ENCODE peak calls at places on chromosomes 6 and 20, in six cellular contexts. L is A549, Z is ovary, Q is hypothalamus, T is M059J, F is dorsolateral prefrontal cortex. V is an unnamed sample.

GRCh38 chr6:57173056-57173885 is 1.1 kb downstream of the BAG2 start:
- DNase-seq in L (no peak), Z (no peak), Q (no peak), T (peak; percentile 13), F (no peak), V (peak; percentile 60)

GRCh38 chr20:3655032-3655405 is 8.2 kb downstream of the GFRA4 start:
- DNase-seq in L (no peak), Z (no peak), Q (no peak), T (no peak), F (no peak), V (no peak)

GRCh38 chr20:5767493-5768098 is 17.4 kb downstream of the SHLD1 start:
- DNase-seq in L (no peak), Z (no peak), Q (no peak), T (no peak), F (no peak), V (no peak)

GRCh38 chr20:32037929-32038328 is 14.1 kb upstream of the HCK start:
- DNase-seq in L (peak; percentile 23), Z (no peak), Q (no peak), T (peak; percentile 45), F (no peak), V (no peak)

GRCh38 chr6:6277418-6277817 is 43.0 kb downstream of the F13A1 start:
- DNase-seq in L (peak; percentile 14), Z (no peak), Q (no peak), T (peak; percentile 31), F (no peak), V (peak; percentile 9)

GRCh38 chr6:125020385-125020784 is 58.1 kb downstream of the RNF217 start:
- DNase-seq in L (no peak), Z (no peak), Q (no peak), T (no peak), F (no peak), V (peak; percentile 48)

GRCh38 chr6:166006593-166007301 is 160.9 kb downstream of the TBXT start:
- DNase-seq in L (peak; percentile 88), Z (no peak), Q (no peak), T (peak; percentile 44), F (no peak), V (peak; percentile 55)

GRCh38 chr20:19889011-19889953 is 127.9 kb upstream of the NAA20 start:
- DNase-seq in L (peak; percentile 48), Z (peak; percentile 73), Q (no peak), T (peak; percentile 90), F (peak; percentile 62), V (no peak)

GRCh38 chr6:37696220-37696840 is 1.4 kb downstream of the MDGA1 start:
- DNase-seq in L (no peak), Z (peak; percentile 54), Q (no peak), T (peak; percentile 66), F (no peak), V (no peak)

GRCh38 chr6:90184334-90185298 is 112.0 kb downstream of the BACH2 start:
- DNase-seq in L (no peak), Z (no peak), Q (no peak), T (peak; percentile 8), F (no peak), V (no peak)

GRCh38 chr20:61205769-61206168 is 46.3 kb upstream of the CDH4 start:
- DNase-seq in L (no peak), Z (no peak), Q (no peak), T (peak; percentile 66), F (no peak), V (no peak)

GRCh38 chr6:170449231-170449630 is 103.9 kb downstream of the PSMB1 start:
- DNase-seq in L (no peak), Z (no peak), Q (no peak), T (peak; percentile 27), F (no peak), V (no peak)

GRCh38 chr20:22511943-22512910 is 72.1 kb downstream of the FOXA2 start:
- DNase-seq in L (peak; percentile 42), Z (no peak), Q (no peak), T (no peak), F (no peak), V (no peak)

GRCh38 chr20:22339091-22339881 is 245.1 kb downstream of the FOXA2 start:
- DNase-seq in L (peak; percentile 91), Z (no peak), Q (peak; percentile 11), T (peak; percentile 76), F (no peak), V (peak; percentile 68)

GRCh38 chr20:51966296-51966971 is 164.1 kb upstream of the SALL4 start:
- DNase-seq in L (peak; percentile 86), Z (no peak), Q (no peak), T (peak; percentile 86), F (peak; percentile 41), V (peak; percentile 76)

GRCh38 chr20:32189691-32190607 is 17.6 kb downstream of the PLAGL2 start:
- DNase-seq in L (no peak), Z (peak; percentile 65), Q (peak; percentile 30), T (peak; percentile 27), F (peak; percentile 70), V (peak; percentile 60)

GRCh38 chr6:88376759-88377387 is 210.7 kb upstream of the CNR1 start:
- DNase-seq in L (no peak), Z (no peak), Q (no peak), T (peak; percentile 88), F (no peak), V (peak; percentile 48)

GRCh38 chr6:116246089-116246488 is 7.8 kb downstream of the TSPYL4 start:
- DNase-seq in L (no peak), Z (no peak), Q (no peak), T (peak; percentile 44), F (no peak), V (no peak)

GRCh38 chr6:162442675-162443074 is 284.9 kb downstream of the PRKN start:
- DNase-seq in L (peak; percentile 28), Z (no peak), Q (no peak), T (no peak), F (peak; percentile 57), V (peak; percentile 21)

V was measured in A673.